ENCODE peak calls at places on chromosome 12, in seven cellular contexts. Q is NT2/D1; X is COR-L47; H is CD8-positive, alpha-beta memory T cell; W is stimulated activated CD4-positive, alpha-beta T cell treated with anti-CD3 and anti-CD28 coated beads, Interleukin-1b, Interleukin-23, amount 100 ng/mL, for 24 hours; U is Panc1; N is neural crest cell. T is an unnamed sample.
A peak's percentile ranks its signal among the peaks of the same experiment; 100 is the strongest.

GRCh38 chr12:52308807-52309425 is 12.3 kb downstream of the KRT83 start:
- DNase-seq in Q (no peak), X (no peak), H (no peak), W (no peak), U (no peak), N (no peak), T (no peak)

GRCh38 chr12:7146906-7147305 is 16.7 kb downstream of the CLSTN3 start:
- DNase-seq in Q (no peak), X (no peak), H (no peak), W (no peak), U (no peak), N (no peak), T (no peak)

GRCh38 chr12:94614288-94614721 is 36.1 kb downstream of the TMCC3 start:
- DNase-seq in Q (peak; percentile 89), X (no peak), H (no peak), W (no peak), U (no peak), N (no peak), T (no peak)

GRCh38 chr12:87827638-87828264 is 201.4 kb downstream of the C12orf50 start:
- DNase-seq in Q (no peak), X (no peak), H (no peak), W (no peak), U (no peak), N (no peak), T (no peak)

GRCh38 chr12:109695961-109696461 is 17.6 kb upstream of the FAM222A start:
- DNase-seq in Q (no peak), X (no peak), H (no peak), W (no peak), U (no peak), N (no peak), T (no peak)

GRCh38 chr12:77946541-77947021 is 115.9 kb downstream of the NAV3 start:
- DNase-seq in Q (no peak), X (no peak), H (no peak), W (no peak), U (no peak), N (no peak), T (no peak)

GRCh38 chr12:49707127-49707811 is at the start of gene FMNL3:
- DNase-seq in Q (peak; percentile 89), X (peak; percentile 95), H (peak; percentile 99), W (peak; percentile 99), U (peak; percentile 46), N (peak; percentile 99), T (peak; percentile 84)

GRCh38 chr12:122022393-122023338 is 982 bp downstream of the BCL7A start:
- DNase-seq in Q (no peak), X (no peak), H (no peak), W (no peak), U (no peak), N (peak; percentile 29), T (no peak)

GRCh38 chr12:19759229-19759628 is 319.9 kb downstream of the AEBP2 start:
- DNase-seq in Q (no peak), X (no peak), H (no peak), W (no peak), U (no peak), N (no peak), T (no peak)

GRCh38 chr12:123483602-123484273 is 25.8 kb downstream of the SNRNP35 start:
- DNase-seq in Q (no peak), X (no peak), H (no peak), W (no peak), U (no peak), N (no peak), T (no peak)

GRCh38 chr12:30796891-30797371 is 42.2 kb upstream of the CAPRIN2 start:
- DNase-seq in Q (no peak), X (no peak), H (no peak), W (no peak), U (no peak), N (no peak), T (no peak)

T was measured in NCI-H1092.